ENCODE peak calls at places on chromosomes 4 and X, in eight cellular contexts. One of them, this sample, is unnamed.

GRCh38 chr4:155759372-155760252 is 791 bp downstream of the GUCY1B1 start:
- DNase-seq in pancreas: peak; percentile 75
- DNase-seq in endodermal cell: peak; percentile 72
- DNase-seq in IMR-90: peak; percentile 16
- DNase-seq in left ventricle myocardium inferior: peak; percentile 86
- DNase-seq in tibial artery: peak; percentile 76
- DNase-seq in endothelial cell of umbilical vein: peak; percentile 71
- DNase-seq in thoracic aorta: peak; percentile 27
- DNase-seq in this sample: peak; percentile 48

GRCh38 chr4:3407930-3408792 is 33.6 kb upstream of the HGFAC start:
- DNase-seq in endothelial cell of umbilical vein: no peak
- DNase-seq in pancreas: no peak
- DNase-seq in thoracic aorta: no peak
- DNase-seq in tibial artery: peak; percentile 43
- DNase-seq in endodermal cell: peak; percentile 31
- DNase-seq in IMR-90: no peak
- DNase-seq in left ventricle myocardium inferior: no peak
- DNase-seq in this sample: no peak

GRCh38 chr4:1799364-1799996 is 6.4 kb downstream of the FGFR3 start:
- DNase-seq in endothelial cell of umbilical vein: no peak
- DNase-seq in thoracic aorta: no peak
- DNase-seq in IMR-90: no peak
- DNase-seq in left ventricle myocardium inferior: no peak
- DNase-seq in pancreas: no peak
- DNase-seq in tibial artery: no peak
- DNase-seq in endodermal cell: no peak
- DNase-seq in this sample: no peak

GRCh38 chr4:186726440-186727148 is 2.9 kb upstream of the FAT1 start:
- DNase-seq in thoracic aorta: no peak
- DNase-seq in pancreas: peak; percentile 68
- DNase-seq in endodermal cell: peak; percentile 92
- DNase-seq in IMR-90: peak; percentile 80
- DNase-seq in endothelial cell of umbilical vein: peak; percentile 51
- DNase-seq in left ventricle myocardium inferior: peak; percentile 67
- DNase-seq in tibial artery: peak; percentile 87
- DNase-seq in this sample: peak; percentile 60

GRCh38 chrX:119990409-119990994 is 47.0 kb upstream of the NKAP start:
- DNase-seq in endodermal cell: peak; percentile 59
- DNase-seq in pancreas: peak; percentile 54
- DNase-seq in thoracic aorta: no peak
- DNase-seq in left ventricle myocardium inferior: no peak
- DNase-seq in endothelial cell of umbilical vein: no peak
- DNase-seq in tibial artery: no peak
- DNase-seq in IMR-90: no peak
- DNase-seq in this sample: no peak

GRCh38 chr4:13331827-13332226 is 152.3 kb downstream of the RAB28 start:
- DNase-seq in pancreas: no peak
- DNase-seq in endodermal cell: no peak
- DNase-seq in endothelial cell of umbilical vein: no peak
- DNase-seq in IMR-90: no peak
- DNase-seq in left ventricle myocardium inferior: no peak
- DNase-seq in thoracic aorta: no peak
- DNase-seq in tibial artery: no peak
- DNase-seq in this sample: no peak

GRCh38 chr4:159765402-159765801 is 662.5 kb downstream of the RAPGEF2 start:
- DNase-seq in endothelial cell of umbilical vein: no peak
- DNase-seq in endodermal cell: no peak
- DNase-seq in thoracic aorta: no peak
- DNase-seq in pancreas: no peak
- DNase-seq in IMR-90: no peak
- DNase-seq in left ventricle myocardium inferior: no peak
- DNase-seq in tibial artery: no peak
- DNase-seq in this sample: no peak

GRCh38 chr4:105092768-105093167 is 53.9 kb upstream of the TET2 start:
- DNase-seq in thoracic aorta: no peak
- DNase-seq in endothelial cell of umbilical vein: no peak
- DNase-seq in pancreas: no peak
- DNase-seq in left ventricle myocardium inferior: no peak
- DNase-seq in tibial artery: no peak
- DNase-seq in IMR-90: peak; percentile 48
- DNase-seq in endodermal cell: no peak
- DNase-seq in this sample: no peak

GRCh38 chrX:10158279-10158939 is 1.6 kb downstream of the CLCN4 start:
- DNase-seq in pancreas: no peak
- DNase-seq in endodermal cell: peak; percentile 72
- DNase-seq in endothelial cell of umbilical vein: peak; percentile 37
- DNase-seq in left ventricle myocardium inferior: peak; percentile 19
- DNase-seq in thoracic aorta: no peak
- DNase-seq in tibial artery: no peak
- DNase-seq in IMR-90: no peak
- DNase-seq in this sample: no peak

GRCh38 chr4:83212041-83212851 is 72.4 kb downstream of the COQ2 start:
- DNase-seq in thoracic aorta: no peak
- DNase-seq in endothelial cell of umbilical vein: no peak
- DNase-seq in IMR-90: no peak
- DNase-seq in left ventricle myocardium inferior: no peak
- DNase-seq in tibial artery: no peak
- DNase-seq in pancreas: no peak
- DNase-seq in endodermal cell: no peak
- DNase-seq in this sample: no peak

GRCh38 chr4:128601992-128602695 is 207.4 kb upstream of the JADE1 start:
- DNase-seq in endodermal cell: no peak
- DNase-seq in endothelial cell of umbilical vein: peak; percentile 43
- DNase-seq in left ventricle myocardium inferior: peak; percentile 24
- DNase-seq in tibial artery: no peak
- DNase-seq in pancreas: no peak
- DNase-seq in IMR-90: peak; percentile 31
- DNase-seq in thoracic aorta: no peak
- DNase-seq in this sample: no peak

GRCh38 chr4:60744767-60745166 is 455.4 kb upstream of the ADGRL3 start:
- DNase-seq in thoracic aorta: no peak
- DNase-seq in tibial artery: no peak
- DNase-seq in left ventricle myocardium inferior: no peak
- DNase-seq in IMR-90: peak; percentile 45
- DNase-seq in endodermal cell: peak; percentile 61
- DNase-seq in pancreas: no peak
- DNase-seq in endothelial cell of umbilical vein: no peak
- DNase-seq in this sample: no peak

GRCh38 chr4:184039963-184040383 is 134.9 kb downstream of the STOX2 start:
- DNase-seq in IMR-90: no peak
- DNase-seq in left ventricle myocardium inferior: no peak
- DNase-seq in endodermal cell: no peak
- DNase-seq in pancreas: no peak
- DNase-seq in thoracic aorta: no peak
- DNase-seq in tibial artery: peak; percentile 60
- DNase-seq in endothelial cell of umbilical vein: no peak
- DNase-seq in this sample: no peak

GRCh38 chrX:40314070-40314469 is 216.3 kb upstream of the BCOR start:
- DNase-seq in thoracic aorta: no peak
- DNase-seq in tibial artery: no peak
- DNase-seq in pancreas: no peak
- DNase-seq in left ventricle myocardium inferior: no peak
- DNase-seq in IMR-90: no peak
- DNase-seq in endothelial cell of umbilical vein: no peak
- DNase-seq in endodermal cell: peak; percentile 89
- DNase-seq in this sample: no peak

GRCh38 chrX:40318076-40318475 is 220.3 kb upstream of the BCOR start:
- DNase-seq in left ventricle myocardium inferior: no peak
- DNase-seq in IMR-90: no peak
- DNase-seq in thoracic aorta: no peak
- DNase-seq in pancreas: no peak
- DNase-seq in tibial artery: no peak
- DNase-seq in endothelial cell of umbilical vein: no peak
- DNase-seq in endodermal cell: no peak
- DNase-seq in this sample: no peak

GRCh38 chrX:40320819-40321218 is 223.1 kb upstream of the BCOR start:
- DNase-seq in tibial artery: no peak
- DNase-seq in thoracic aorta: no peak
- DNase-seq in left ventricle myocardium inferior: no peak
- DNase-seq in pancreas: no peak
- DNase-seq in IMR-90: no peak
- DNase-seq in endodermal cell: no peak
- DNase-seq in endothelial cell of umbilical vein: no peak
- DNase-seq in this sample: no peak

GRCh38 chrX:40316502-40316901 is 218.7 kb upstream of the BCOR start:
- DNase-seq in thoracic aorta: no peak
- DNase-seq in endothelial cell of umbilical vein: no peak
- DNase-seq in tibial artery: no peak
- DNase-seq in pancreas: no peak
- DNase-seq in IMR-90: no peak
- DNase-seq in left ventricle myocardium inferior: no peak
- DNase-seq in endodermal cell: peak; percentile 23
- DNase-seq in this sample: no peak

GRCh38 chrX:40318796-40319195 is 221.0 kb upstream of the BCOR start:
- DNase-seq in IMR-90: no peak
- DNase-seq in left ventricle myocardium inferior: no peak
- DNase-seq in endothelial cell of umbilical vein: no peak
- DNase-seq in thoracic aorta: no peak
- DNase-seq in pancreas: no peak
- DNase-seq in tibial artery: no peak
- DNase-seq in endodermal cell: no peak
- DNase-seq in this sample: no peak
- TF ChIP-seq CTCF in IMR-90: no peak
- TF ChIP-seq CTCF in left ventricle myocardium inferior: no peak
- TF ChIP-seq CTCF in endothelial cell of umbilical vein: no peak
- TF ChIP-seq CTCF in thoracic aorta: no peak
- TF ChIP-seq CTCF in pancreas: no peak
- TF ChIP-seq CTCF in tibial artery: no peak
- TF ChIP-seq CTCF in endodermal cell: no peak
- TF ChIP-seq CTCF in this sample: no peak

GRCh38 chr4:677431-678293 is 3.3 kb downstream of the MYL5 start:
- DNase-seq in left ventricle myocardium inferior: no peak
- DNase-seq in tibial artery: no peak
- DNase-seq in endodermal cell: no peak
- DNase-seq in endothelial cell of umbilical vein: no peak
- DNase-seq in pancreas: no peak
- DNase-seq in thoracic aorta: no peak
- DNase-seq in IMR-90: no peak
- DNase-seq in this sample: no peak
- H3K4me1 ChIP-seq in left ventricle myocardium inferior: peaks cover 48% of the 10 kb centered on the region
- H3K4me1 ChIP-seq in tibial artery: peaks cover 30% of the 10 kb centered on the region
- H3K4me1 ChIP-seq in endodermal cell: no peaks in the 10 kb centered on the region
- H3K4me1 ChIP-seq in endothelial cell of umbilical vein: peaks cover 16% of the 10 kb centered on the region
- H3K4me1 ChIP-seq in pancreas: peaks cover 15% of the 10 kb centered on the region
- H3K4me1 ChIP-seq in thoracic aorta: peaks cover 18% of the 10 kb centered on the region
- H3K4me1 ChIP-seq in IMR-90: peaks cover 12% of the 10 kb centered on the region
- H3K4me1 ChIP-seq in this sample: peaks cover 23% of the 10 kb centered on the region

GRCh38 chr4:94225449-94225848 is 17.8 kb downstream of the SMARCAD1 start:
- DNase-seq in left ventricle myocardium inferior: no peak
- DNase-seq in thoracic aorta: no peak
- DNase-seq in endodermal cell: no peak
- DNase-seq in IMR-90: no peak
- DNase-seq in endothelial cell of umbilical vein: no peak
- DNase-seq in pancreas: no peak
- DNase-seq in tibial artery: no peak
- DNase-seq in this sample: no peak
- H3K36me3 ChIP-seq in left ventricle myocardium inferior: peaks cover 19% of the 10 kb centered on the region
- H3K36me3 ChIP-seq in thoracic aorta: peaks cover 8% of the 10 kb centered on the region
- H3K36me3 ChIP-seq in endodermal cell: peaks cover 93% of the 10 kb centered on the region
- H3K36me3 ChIP-seq in IMR-90: peaks cover 9% of the 10 kb centered on the region
- H3K36me3 ChIP-seq in endothelial cell of umbilical vein: no peaks in the 10 kb centered on the region
- H3K36me3 ChIP-seq in pancreas: no peaks in the 10 kb centered on the region
- H3K36me3 ChIP-seq in tibial artery: no peaks in the 10 kb centered on the region
- H3K36me3 ChIP-seq in this sample: peaks cover 6% of the 10 kb centered on the region

GRCh38 chrX:115948018-115948923 is 222.3 kb upstream of the AGTR2 start:
- DNase-seq in IMR-90: peak; percentile 8
- DNase-seq in endodermal cell: peak; percentile 44
- DNase-seq in tibial artery: no peak
- DNase-seq in pancreas: no peak
- DNase-seq in left ventricle myocardium inferior: no peak
- DNase-seq in endothelial cell of umbilical vein: no peak
- DNase-seq in thoracic aorta: no peak
- DNase-seq in this sample: no peak
- TF ChIP-seq CTCF in IMR-90: no peak
- TF ChIP-seq CTCF in endodermal cell: peak; percentile 42
- TF ChIP-seq CTCF in tibial artery: no peak
- TF ChIP-seq CTCF in pancreas: peak; percentile 14
- TF ChIP-seq CTCF in left ventricle myocardium inferior: no peak
- TF ChIP-seq CTCF in endothelial cell of umbilical vein: no peak
- TF ChIP-seq CTCF in thoracic aorta: no peak
- TF ChIP-seq CTCF in this sample: no peak